ENCODE peak calls at places on chromosomes 2 and 18, in four cellular contexts. U, R, H and M are unnamed samples.

GRCh38 chr2:98454500-98455235 is 10.0 kb downstream of the INPP4A start:
- DNase-seq in U (peak; percentile 53), R (no peak), H (no peak), M (no peak)

GRCh38 chr2:69062307-69062706 is 49.3 kb downstream of the ANTXR1 start:
- DNase-seq in U (peak; percentile 38), R (no peak), H (no peak), M (no peak)

GRCh38 chr2:40218679-40219078 is 233.2 kb downstream of the SLC8A1 start:
- DNase-seq in U (no peak), R (peak; percentile 52), H (peak; percentile 77), M (no peak)

GRCh38 chr18:78895207-78896001 is 84.2 kb upstream of the SALL3 start:
- DNase-seq in U (no peak), R (no peak), H (no peak), M (no peak)

GRCh38 chr2:173502296-173502695 is 147.6 kb downstream of the CDCA7 start:
- DNase-seq in U (no peak), R (no peak), H (no peak), M (no peak)

GRCh38 chr2:215388002-215388728 is 47.7 kb downstream of the FN1 start:
- DNase-seq in U (no peak), R (no peak), H (no peak), M (no peak)

GRCh38 chr18:73136134-73136533 is 268.3 kb upstream of the NETO1 start:
- DNase-seq in U (no peak), R (no peak), H (no peak), M (no peak)

GRCh38 chr18:50405582-50406271 is 30.9 kb downstream of the SKA1 start:
- DNase-seq in U (no peak), R (no peak), H (no peak), M (no peak)

GRCh38 chr18:22223263-22223960 is 54.0 kb downstream of the GATA6 start:
- DNase-seq in U (peak; percentile 84), R (peak; percentile 69), H (peak; percentile 98), M (no peak)

GRCh38 chr2:105756435-105756834 is 11.7 kb downstream of the NCK2 start:
- DNase-seq in U (no peak), R (no peak), H (no peak), M (no peak)

GRCh38 chr18:68742206-68742605 is 27.3 kb upstream of the TMX3 start:
- DNase-seq in U (no peak), R (no peak), H (no peak), M (no peak)

GRCh38 chr2:46230115-46230571 is 67.1 kb upstream of the EPAS1 start:
- DNase-seq in U (peak; percentile 84), R (peak; percentile 51), H (peak; percentile 23), M (no peak)

GRCh38 chr2:239148495-239149200 is 252.2 kb downstream of the HDAC4 start:
- DNase-seq in U (no peak), R (no peak), H (no peak), M (no peak)

GRCh38 chr18:5966514-5966913 is 71.2 kb upstream of the TMEM200C start:
- DNase-seq in U (no peak), R (no peak), H (no peak), M (no peak)

GRCh38 chr2:66575625-66576371 is 140.9 kb downstream of the MEIS1 start:
- DNase-seq in U (no peak), R (peak; percentile 29), H (peak; percentile 64), M (no peak)

GRCh38 chr2:16726147-16726546 is 60.5 kb upstream of the CYRIA start:
- DNase-seq in U (no peak), R (no peak), H (no peak), M (no peak)

GRCh38 chr2:15806801-15807417 is 133.4 kb upstream of the MYCN start:
- DNase-seq in U (no peak), R (no peak), H (no peak), M (no peak)

GRCh38 chr18:69898241-69898861 is 49.3 kb downstream of the CD226 start:
- DNase-seq in U (no peak), R (no peak), H (no peak), M (no peak)

GRCh38 chr2:132757676-132758075 is 87.7 kb upstream of the LYPD1 start:
- DNase-seq in U (peak; percentile 8), R (no peak), H (no peak), M (no peak)

GRCh38 chr2:120829633-120830025 is 94.0 kb downstream of the GLI2 start:
- DNase-seq in U (no peak), R (no peak), H (no peak), M (no peak)

GRCh38 chr2:206990335-206990734 is 51.0 kb downstream of the CPO start:
- DNase-seq in U (no peak), R (no peak), H (no peak), M (no peak)

GRCh38 chr2:193929131-193929530 is 1727.9 kb upstream of the SLC39A10 start:
- DNase-seq in U (no peak), R (no peak), H (no peak), M (no peak)

GRCh38 chr2:203861197-203861596 is 6.4 kb upstream of the CTLA4 start:
- DNase-seq in U (no peak), R (no peak), H (no peak), M (no peak)

GRCh38 chr2:162256621-162257020 is 13.4 kb upstream of the FAP start:
- DNase-seq in U (no peak), R (no peak), H (no peak), M (no peak)

GRCh38 chr18:10405014-10405493 is 49.4 kb upstream of the APCDD1 start:
- DNase-seq in U (no peak), R (no peak), H (no peak), M (no peak)

GRCh38 chr2:236271851-236272250 is 7.6 kb upstream of the ASB18 start:
- DNase-seq in U (no peak), R (no peak), H (no peak), M (no peak)

GRCh38 chr2:240149943-240150784 is 9.7 kb upstream of the OTOS start:
- DNase-seq in U (peak; percentile 47), R (no peak), H (peak; percentile 56), M (no peak)

GRCh38 chr18:42067527-42067926 is 112.5 kb downstream of the PIK3C3 start:
- DNase-seq in U (no peak), R (no peak), H (no peak), M (no peak)

DNA sequence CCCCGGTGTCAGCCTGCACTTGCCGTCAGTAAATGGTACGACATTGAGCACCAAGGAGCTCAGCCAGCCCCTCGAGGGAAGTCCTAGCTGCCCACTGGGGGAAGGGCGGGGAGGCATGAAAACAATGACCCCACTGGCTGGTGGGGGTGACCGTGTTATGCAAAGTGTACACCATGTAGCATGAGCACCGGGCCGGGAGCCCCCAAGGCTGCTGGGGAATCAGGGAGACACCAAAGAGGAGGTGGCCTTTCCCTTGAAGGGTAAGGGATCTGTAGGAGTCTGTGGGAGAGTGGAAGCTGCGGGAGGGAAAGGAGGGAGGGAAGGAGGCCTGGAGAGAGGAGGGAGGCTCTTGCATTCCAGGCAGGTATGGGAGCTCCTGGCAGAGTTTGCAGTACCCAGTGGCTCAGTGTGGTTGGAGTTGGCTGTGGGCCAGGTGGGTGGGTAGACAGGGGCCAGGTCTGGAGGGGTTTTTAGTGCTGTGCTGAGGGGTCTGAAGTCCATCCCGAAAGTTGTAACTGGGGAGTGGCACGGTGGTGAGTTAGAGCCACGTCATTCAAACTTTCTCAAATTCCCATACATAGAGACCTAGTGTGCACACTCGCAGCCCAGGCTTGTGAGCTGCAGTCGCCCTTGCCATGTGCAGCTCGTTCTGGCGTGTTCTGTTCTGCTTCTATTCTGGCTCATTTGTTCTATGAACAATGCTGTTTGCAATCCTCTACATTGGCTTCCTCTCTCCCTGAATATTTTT is 22.4 kb downstream of the RRM2 start:
- DNase-seq in U (no peak), R (no peak), H (no peak), M (no peak)
- H3K27ac ChIP-seq in U (no peak overlapping the region), R (peak overlapping the region; percentile 60), H (no peak overlapping the region), M (no peak overlapping the region)

DNA sequence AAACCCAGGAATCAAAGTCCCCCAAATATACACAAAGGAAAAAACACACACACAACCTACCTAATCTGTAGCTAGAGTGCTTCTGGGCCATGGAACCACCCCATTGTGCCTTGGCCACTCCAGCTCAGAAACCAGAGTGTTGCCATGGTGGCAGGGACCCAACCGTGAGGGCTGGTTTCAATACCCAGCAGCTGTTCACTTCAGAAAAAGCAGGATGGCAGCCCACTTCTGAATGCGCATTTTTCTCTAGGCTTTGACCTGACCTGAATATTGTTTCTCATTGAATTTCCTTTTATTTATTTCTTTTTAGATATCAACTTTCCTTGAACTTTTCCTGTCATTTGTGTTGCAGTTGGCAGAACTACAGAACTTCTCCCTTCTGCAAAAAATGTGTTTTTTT is 43.0 kb upstream of the EHBP1 start:
- DNase-seq in U (no peak), R (peak; percentile 17), H (peak; percentile 54), M (no peak)
- H3K27ac ChIP-seq in U (no peak overlapping the region), R (no peak overlapping the region), H (peak overlapping the region; percentile 66), M (no peak overlapping the region)

DNA sequence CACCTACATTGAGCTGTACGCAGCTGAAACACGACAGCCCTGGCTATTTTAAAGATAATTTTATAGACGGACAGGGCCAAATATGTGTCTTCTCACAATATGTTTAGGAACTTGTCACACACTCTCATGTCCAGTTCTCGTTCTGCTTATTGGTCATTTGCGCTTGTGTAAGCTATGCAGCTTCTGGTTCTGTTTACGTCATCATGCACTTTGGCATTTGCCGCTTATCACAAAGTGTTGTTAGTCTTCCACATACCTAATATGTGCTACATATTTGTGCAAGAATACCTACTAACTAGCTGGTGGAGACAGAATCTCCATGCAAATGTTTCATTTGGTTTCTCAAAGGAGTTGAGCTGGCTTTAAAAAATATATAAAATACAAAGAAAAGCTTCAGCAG is 7.5 kb upstream of the ZNF516 start:
- DNase-seq in U (no peak), R (no peak), H (no peak), M (no peak)
- H3K27ac ChIP-seq in U (no peak overlapping the region), R (no peak overlapping the region), H (no peak overlapping the region), M (no peak overlapping the region)

GRCh38 chr2:136113767-136114070 is 4.2 kb downstream of the CXCR4 start:
- DNase-seq in U (no peak), R (no peak), H (no peak), M (no peak)
- H3K27ac ChIP-seq in U (no peak overlapping the region), R (no peak overlapping the region), H (peak overlapping the region; percentile 14), M (no peak overlapping the region)

GRCh38 chr18:13474907-13475306 is 251.5 kb downstream of the FAM210A start:
- DNase-seq in U (no peak), R (no peak), H (peak; percentile 40), M (no peak)
- H3K27ac ChIP-seq in U (no peak overlapping the region), R (no peak overlapping the region), H (no peak overlapping the region), M (no peak overlapping the region)

GRCh38 chr2:29262681-29263260 is 147.6 kb downstream of the CLIP4 start:
- DNase-seq in U (no peak), R (no peak), H (no peak), M (no peak)
- H3K27ac ChIP-seq in U (no peak overlapping the region), R (no peak overlapping the region), H (no peak overlapping the region), M (no peak overlapping the region)